ENCODE peak calls at places on chromosomes 13 and 19, in five cellular contexts. W is GM12878, T is GM23338, Z is psoas muscle, K is ascending aorta. R is an unnamed sample. For H3K27me3, the result is how much of the 10 kb centered on the place peaks cover.

GRCh38 chr19:31591258-31591657 is 242.0 kb upstream of the TSHZ3 start:
- DNase-seq in W (no peak), T (no peak), Z (no peak), K (no peak), R (no peak)

GRCh38 chr19:55255618-55256423 is 3.0 kb downstream of the PPP6R1 start:
- DNase-seq in W (peak), T (no peak), Z (no peak), K (no peak), R (peak)

GRCh38 chr13:80363890-80364503 is 23.1 kb upstream of the SPRY2 start:
- DNase-seq in W (no peak), T (peak), Z (no peak), K (no peak), R (no peak)

GRCh38 chr19:50477751-50478515 is 1.3 kb upstream of the GARIN5A start:
- DNase-seq in W (no peak), T (no peak), Z (no peak), K (no peak), R (no peak)

GRCh38 chr13:34391071-34391470 is 551.0 kb upstream of the NBEA start:
- DNase-seq in W (no peak), T (no peak), Z (no peak), K (no peak), R (no peak)

GRCh38 chr13:103354189-103354588 is 288.0 kb upstream of the SLC10A2 start:
- DNase-seq in W (no peak), T (no peak), Z (no peak), K (no peak), R (no peak)

GRCh38 chr13:47672245-47672975 is 328.7 kb downstream of the SUCLA2 start:
- DNase-seq in W (no peak), T (no peak), Z (no peak), K (no peak), R (no peak)

GRCh38 chr13:46864941-46865340 is 31.9 kb downstream of the HTR2A start:
- DNase-seq in W (no peak), T (no peak), Z (no peak), K (no peak), R (no peak)

GRCh38 chr13:59776924-59777690 is 386.6 kb downstream of the DIAPH3 start:
- DNase-seq in W (peak), T (no peak), Z (no peak), K (no peak), R (peak)

GRCh38 chr13:23440821-23441608 is 7.5 kb upstream of the SACS start:
- DNase-seq in W (no peak), T (no peak), Z (peak), K (no peak), R (no peak)

GRCh38 chr13:75889427-75889826 is 253.3 kb downstream of the LMO7 start:
- DNase-seq in W (no peak), T (peak), Z (no peak), K (no peak), R (no peak)

GRCh38 chr13:24243311-24243710 is 66.1 kb upstream of the C1QTNF9 start:
- DNase-seq in W (no peak), T (no peak), Z (no peak), K (no peak), R (no peak)

GRCh38 chr13:29674532-29674931 is 79.0 kb upstream of the SLC7A1 start:
- DNase-seq in W (no peak), T (no peak), Z (no peak), K (no peak), R (no peak)

GRCh38 chr19:43474986-43475705 is 9.7 kb upstream of the LYPD3 start:
- DNase-seq in W (no peak), T (peak), Z (peak), K (peak), R (peak)

GRCh38 chr13:36067619-36068456 is 63.3 kb downstream of the DCLK1 start:
- DNase-seq in W (no peak), T (peak), Z (no peak), K (no peak), R (no peak)

GRCh38 chr19:31127132-31127967 is 221.9 kb downstream of the TSHZ3 start:
- DNase-seq in W (no peak), T (no peak), Z (no peak), K (no peak), R (no peak)

GRCh38 chr19:10552596-10553053 is 8.9 kb downstream of the ATG4D start:
- DNase-seq in W (no peak), T (peak), Z (no peak), K (no peak), R (no peak)

GRCh38 chr13:48804836-48805601 is 151.3 kb downstream of the CYSLTR2 start:
- DNase-seq in W (no peak), T (no peak), Z (no peak), K (no peak), R (no peak)

GRCh38 chr19:7415163-7415856 is 66.6 kb downstream of the ARHGEF18 start:
- DNase-seq in W (no peak), T (peak), Z (no peak), K (no peak), R (no peak)

GRCh38 chr13:98942997-98943396 is 34.9 kb downstream of the DOCK9 start:
- DNase-seq in W (no peak), T (no peak), Z (no peak), K (no peak), R (no peak)

GRCh38 chr19:4908781-4909171 is 525 bp upstream of the UHRF1 start:
- DNase-seq in W (no peak), T (no peak), Z (peak), K (no peak), R (no peak)

GRCh38 chr13:64273780-64274179 is 2858.1 kb upstream of the PCDH20 start:
- DNase-seq in W (no peak), T (no peak), Z (no peak), K (no peak), R (no peak)

GRCh38 chr13:75511226-75511625 is 26.4 kb downstream of the COMMD6 start:
- DNase-seq in W (no peak), T (no peak), Z (no peak), K (no peak), R (no peak)

GRCh38 chr19:35048911-35049411 is 7.4 kb downstream of the HPN start:
- DNase-seq in W (no peak), T (no peak), Z (peak), K (no peak), R (no peak)

GRCh38 chr19:8654591-8655339 is 24.3 kb downstream of the NFILZ start:
- DNase-seq in W (no peak), T (peak), Z (peak), K (no peak), R (peak)

GRCh38 chr13:27997904-27998522 is 9.5 kb upstream of the URAD start:
- DNase-seq in W (no peak), T (peak), Z (no peak), K (no peak), R (no peak)

GRCh38 chr19:6532244-6532999 is 1.6 kb downstream of the TNFSF9 start:
- DNase-seq in W (no peak), T (no peak), Z (no peak), K (no peak), R (peak)

GRCh38 chr19:35353635-35354034 is 4.6 kb upstream of the FFAR3 start:
- DNase-seq in W (no peak), T (no peak), Z (no peak), K (no peak), R (no peak)

GRCh38 chr13:29893438-29893837 is 43.0 kb upstream of the UBL3 start:
- DNase-seq in W (no peak), T (no peak), Z (no peak), K (no peak), R (no peak)

GRCh38 chr13:71712988-71713653 is 153.9 kb downstream of the DACH1 start:
- DNase-seq in W (no peak), T (peak), Z (no peak), K (no peak), R (no peak)

GRCh38 chr19:50427997-50428425 is 4.7 kb upstream of the MYBPC2 start:
- DNase-seq in W (no peak), T (peak), Z (peak), K (peak), R (peak)

GRCh38 chr19:32018014-32018413 is 327.4 kb upstream of the ZNF507 start:
- DNase-seq in W (no peak), T (no peak), Z (no peak), K (no peak), R (no peak)

GRCh38 chr19:52200044-52200443 is 10.2 kb downstream of the PPP2R1A start:
- DNase-seq in W (no peak), T (no peak), Z (peak), K (peak), R (no peak)

GRCh38 chr19:12648088-12648487 is 18.5 kb downstream of the MAN2B1 start:
- DNase-seq in W (no peak), T (peak), Z (no peak), K (no peak), R (no peak)
- H3K4me3 ChIP-seq in W (no peak), T (peak), Z (peak), K (peak), R (no peak)

GRCh38 chr19:47021536-47022139 is 2.0 kb downstream of the NPAS1 start:
- DNase-seq in W (no peak), T (peak), Z (no peak), K (no peak), R (no peak)

GRCh38 chr19:47018923-47019322 is 714 bp upstream of the NPAS1 start:
- DNase-seq in W (no peak), T (no peak), Z (no peak), K (no peak), R (no peak)

GRCh38 chr19:47019431-47020041 is at the start of gene NPAS1:
- DNase-seq in W (no peak), T (peak), Z (no peak), K (no peak), R (no peak)

GRCh38 chr19:47020992-47021496 is 1.4 kb downstream of the NPAS1 start:
- DNase-seq in W (no peak), T (peak), Z (no peak), K (no peak), R (no peak)

DNA sequence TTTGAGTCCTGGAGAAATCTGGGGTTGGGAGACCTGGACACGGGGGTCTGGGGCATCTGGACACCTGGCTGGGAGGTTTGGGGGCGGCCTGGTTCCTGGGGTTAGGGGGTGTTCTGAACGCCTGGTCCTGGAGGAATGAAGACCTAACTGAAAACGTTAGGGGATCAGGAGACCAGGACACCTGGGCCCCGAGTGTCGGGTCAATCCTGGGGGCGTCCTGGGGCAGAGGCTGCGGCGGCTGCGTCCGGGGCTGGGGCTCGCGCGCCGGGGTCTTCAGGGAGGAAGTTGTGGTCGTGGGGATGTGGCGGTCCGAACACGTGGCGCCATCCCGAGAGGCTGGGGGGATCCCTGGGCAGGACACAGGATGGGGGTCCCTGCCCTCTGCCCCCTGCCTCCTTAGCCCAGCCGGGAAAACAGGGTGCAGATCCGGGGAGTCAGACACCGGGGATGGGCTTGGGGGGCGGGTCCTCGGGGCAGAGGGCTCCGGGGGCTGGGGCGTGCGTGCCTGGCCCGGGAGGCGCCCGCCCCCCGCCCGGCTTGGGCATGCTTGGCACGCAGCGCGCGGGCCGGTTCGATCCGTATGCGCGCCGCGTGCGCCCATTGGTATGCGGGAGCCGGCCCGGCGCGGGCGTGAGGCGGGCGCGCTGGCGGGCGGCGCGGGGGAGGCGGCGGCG is 632 bp downstream of the NPAS1 start:
- DNase-seq in W (no peak), T (peak), Z (no peak), K (no peak), R (no peak)
- H3K27me3 ChIP-seq in W (under half), T (half or more), Z (half or more), K (under half), R (under half)

DNA sequence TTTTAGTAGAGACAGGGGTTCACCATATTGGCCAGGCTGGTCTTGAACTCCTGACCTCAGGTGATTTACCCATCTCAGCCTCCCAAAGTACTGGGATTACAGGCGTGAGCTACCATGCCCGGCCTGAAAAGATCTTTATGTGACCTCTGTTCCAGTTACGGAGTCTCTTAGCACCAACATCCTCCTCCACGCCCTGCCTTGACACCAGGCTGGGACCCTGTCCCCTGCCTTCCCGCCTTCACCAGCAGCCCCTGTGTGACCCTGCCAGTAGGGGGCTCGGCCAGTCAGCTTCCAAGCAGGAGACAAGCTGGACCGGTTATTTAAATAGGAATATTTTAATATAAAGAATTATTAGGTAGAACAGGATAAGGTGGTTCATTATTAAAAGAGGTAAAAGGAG is 54.2 kb downstream of the GPR12 start:
- DNase-seq in W (no peak), T (peak), Z (no peak), K (no peak), R (no peak)
- TF ChIP-seq CTCF in W (no peak), T (peak), Z (no peak), K (no peak), R (no peak)

GRCh38 chr19:38683393-38684077 is 36.1 kb downstream of the ACTN4 start:
- DNase-seq in W (no peak), T (peak), Z (peak), K (no peak), R (no peak)

GRCh38 chr19:38686530-38686888 is 39.1 kb downstream of the ACTN4 start:
- DNase-seq in W (peak), T (no peak), Z (no peak), K (no peak), R (peak)

GRCh38 chr19:38685666-38686529 is 38.4 kb downstream of the ACTN4 start:
- DNase-seq in W (no peak), T (peak), Z (no peak), K (no peak), R (no peak)

GRCh38 chr19:38684078-38684861 is 36.8 kb downstream of the ACTN4 start:
- DNase-seq in W (no peak), T (no peak), Z (peak), K (peak), R (peak)

GRCh38 chr19:38684862-38685665 is 37.6 kb downstream of the ACTN4 start:
- DNase-seq in W (no peak), T (no peak), Z (no peak), K (no peak), R (no peak)
- H3K4me3 ChIP-seq in W (peak), T (no peak), Z (peak), K (no peak), R (no peak)

GRCh38 chr13:110425444-110425780 is 118.3 kb downstream of the COL4A2 start:
- DNase-seq in W (no peak), T (no peak), Z (no peak), K (no peak), R (no peak)

GRCh38 chr13:110424596-110425443 is 117.7 kb downstream of the COL4A2 start:
- DNase-seq in W (no peak), T (no peak), Z (no peak), K (no peak), R (no peak)

GRCh38 chr13:110421696-110422395 is 114.8 kb downstream of the COL4A2 start:
- DNase-seq in W (no peak), T (no peak), Z (no peak), K (no peak), R (no peak)

GRCh38 chr13:110422913-110423688 is 116.0 kb downstream of the COL4A2 start:
- DNase-seq in W (no peak), T (no peak), Z (no peak), K (no peak), R (no peak)

GRCh38 chr13:110423689-110424302 is 116.7 kb downstream of the COL4A2 start:
- DNase-seq in W (no peak), T (no peak), Z (no peak), K (no peak), R (no peak)
- H3K27me3 ChIP-seq in W (under half), T (under half), Z (under half), K (under half), R (under half)

GRCh38 chr19:2110822-2111221 is 14.1 kb downstream of the IZUMO4 start:
- DNase-seq in W (no peak), T (peak), Z (no peak), K (no peak), R (no peak)
- TF ChIP-seq CTCF in W (no peak), T (peak), Z (no peak), K (no peak), R (peak)

GRCh38 chr19:12841094-12841493 is 2.8 kb downstream of the MAST1 start:
- DNase-seq in W (no peak), T (peak), Z (no peak), K (no peak), R (peak)
- H3K4me3 ChIP-seq in W (peak), T (peak), Z (peak), K (peak), R (no peak)

R was measured in GM06990.